ENCODE peak calls at places on chromosomes 4 and X, in seven cellular contexts. Q is colonic mucosa, U is dorsolateral prefrontal cortex, A is brain microvascular endothelial cell, X is tibial artery, Z is OCI-LY7, G is choroid plexus epithelial cell. J is an unnamed sample.

GRCh38 chr4:6270691-6271121 is 1.1 kb downstream of the WFS1 start:
- DNase-seq in Q (no peak), U (no peak), A (no peak), X (no peak), Z (no peak), G (peak), J (peak)

GRCh38 chr4:21753084-21753760 is 195.3 kb downstream of the KCNIP4 start:
- DNase-seq in Q (no peak), U (no peak), A (peak), X (no peak), Z (no peak), G (peak), J (no peak)

GRCh38 chr4:161952382-161952781 is 211.4 kb downstream of the FSTL5 start:
- DNase-seq in Q (no peak), U (no peak), A (no peak), X (no peak), Z (no peak), G (peak), J (no peak)

GRCh38 chr4:31674313-31674947 is 954.3 kb downstream of the PCDH7 start:
- DNase-seq in Q (no peak), U (no peak), A (peak), X (no peak), Z (peak), G (peak), J (peak)

GRCh38 chrX:21427086-21427485 is 52.9 kb downstream of the CNKSR2 start:
- DNase-seq in Q (no peak), U (no peak), A (no peak), X (no peak), Z (no peak), G (no peak), J (no peak)

GRCh38 chrX:38577738-38578137 is 16.4 kb downstream of the TSPAN7 start:
- DNase-seq in Q (no peak), U (no peak), A (no peak), X (no peak), Z (no peak), G (no peak), J (no peak)

GRCh38 chr4:1975880-1976279 is 32.9 kb downstream of the NELFA start:
- DNase-seq in Q (no peak), U (peak), A (no peak), X (no peak), Z (no peak), G (no peak), J (no peak)

GRCh38 chrX:48972214-48973164 is 845 bp upstream of the KCND1 start:
- DNase-seq in Q (peak), U (peak), A (peak), X (peak), Z (no peak), G (peak), J (peak)

GRCh38 chrX:96837808-96838207 is 45.9 kb upstream of the RPA4 start:
- DNase-seq in Q (no peak), U (no peak), A (no peak), X (no peak), Z (no peak), G (peak), J (peak)

GRCh38 chrX:108134724-108135123 is 43.1 kb downstream of the ATG4A start:
- DNase-seq in Q (no peak), U (no peak), A (no peak), X (no peak), Z (no peak), G (no peak), J (no peak)

GRCh38 chr4:27007507-27007906 is 146.9 kb downstream of the STIM2 start:
- DNase-seq in Q (no peak), U (no peak), A (no peak), X (no peak), Z (peak), G (peak), J (peak)

GRCh38 chrX:49664824-49665223 is 31.0 kb downstream of the PAGE1 start:
- DNase-seq in Q (no peak), U (no peak), A (no peak), X (no peak), Z (no peak), G (no peak), J (no peak)

GRCh38 chr4:106090826-106091225 is 195.6 kb downstream of the NPNT start:
- DNase-seq in Q (no peak), U (no peak), A (no peak), X (no peak), Z (no peak), G (no peak), J (no peak)
- TF ChIP-seq CTCF in Q (no peak), U (no peak), A (no peak), X (no peak), Z (no peak), G (no peak), J (no peak)

GRCh38 chrX:71095971-71096701 is 485 bp downstream of the FOXO4 start:
- DNase-seq in Q (peak), U (no peak), A (no peak), X (no peak), Z (no peak), G (no peak), J (no peak)

GRCh38 chrX:71098951-71099506 is 3.4 kb downstream of the FOXO4 start:
- DNase-seq in Q (no peak), U (no peak), A (no peak), X (no peak), Z (no peak), G (no peak), J (no peak)

GRCh38 chrX:71096702-71097032 is 1.0 kb downstream of the FOXO4 start:
- DNase-seq in Q (no peak), U (no peak), A (no peak), X (no peak), Z (no peak), G (no peak), J (no peak)

GRCh38 chrX:71099736-71100135 is 4.1 kb downstream of the FOXO4 start:
- DNase-seq in Q (no peak), U (no peak), A (no peak), X (no peak), Z (no peak), G (no peak), J (no peak)

GRCh38 chrX:71098302-71098701 is 2.7 kb downstream of the FOXO4 start:
- DNase-seq in Q (peak), U (peak), A (no peak), X (peak), Z (peak), G (peak), J (peak)
- H3K4me3 ChIP-seq in Q (no peak), U (no peak), A (no peak), X (no peak), Z (no peak), G (no peak), J (no peak)

GRCh38 chrX:39653656-39654055 is 444.1 kb downstream of the BCOR start:
- DNase-seq in Q (no peak), U (peak), A (no peak), X (no peak), Z (no peak), G (no peak), J (no peak)
- TF ChIP-seq CTCF in Q (no peak), U (no peak), A (no peak), X (no peak), Z (no peak), G (no peak), J (no peak)

GRCh38 chrX:136780738-136781137 is at the start of gene ARHGEF6:
- DNase-seq in Q (no peak), U (no peak), A (no peak), X (no peak), Z (peak), G (no peak), J (peak)
- H3K4me3 ChIP-seq in Q (peak), U (peak), A (peak), X (peak), Z (peak), G (no peak), J (peak)

DNA sequence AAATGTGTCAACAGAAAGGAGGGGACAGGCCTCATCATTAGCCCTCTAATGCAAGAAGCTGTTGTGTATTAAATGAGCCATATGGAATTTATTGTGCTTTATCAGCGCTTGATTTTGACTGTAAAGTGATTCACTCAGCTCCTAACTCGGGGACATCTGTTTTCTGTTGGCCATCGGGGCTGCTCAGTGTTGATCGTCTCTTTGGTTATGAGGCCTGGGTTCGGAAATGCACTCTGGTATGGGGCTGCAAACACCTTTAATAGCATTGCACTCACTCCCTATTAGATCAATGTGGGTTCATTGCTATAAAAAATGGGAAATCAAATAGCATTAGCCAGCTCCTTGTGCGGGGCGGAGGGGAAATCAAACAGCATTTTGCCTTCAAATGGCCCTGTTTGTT is 6.4 kb downstream of the ARX start:
- DNase-seq in Q (no peak), U (no peak), A (no peak), X (no peak), Z (no peak), G (no peak), J (no peak)
- TF ChIP-seq CTCF in Q (no peak), U (no peak), A (no peak), X (no peak), Z (no peak), G (no peak), J (no peak)

DNA sequence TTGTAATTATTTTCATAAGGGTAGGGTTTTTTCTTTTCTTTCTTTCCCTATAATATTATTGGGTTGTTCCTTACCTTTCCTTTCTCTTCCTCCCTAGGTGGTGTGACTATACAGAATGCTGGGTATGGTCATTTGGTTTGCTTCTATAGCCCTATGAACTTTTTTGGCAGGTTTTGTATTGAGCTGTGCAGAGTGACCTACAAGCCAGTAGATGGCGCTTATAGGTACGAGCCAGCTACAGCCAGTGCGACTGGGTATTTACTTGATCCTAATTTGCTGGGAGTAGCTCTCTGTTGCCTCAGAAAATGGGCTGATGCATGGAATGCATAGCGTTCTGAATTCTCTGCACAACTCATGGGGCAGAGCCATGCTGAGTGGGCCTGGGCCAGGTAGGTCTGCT is 423.3 kb downstream of the MAGEE1 start:
- DNase-seq in Q (no peak), U (no peak), A (no peak), X (no peak), Z (peak), G (no peak), J (no peak)
- H3K4me3 ChIP-seq in Q (no peak), U (no peak), A (no peak), X (no peak), Z (no peak), G (no peak), J (no peak)

GRCh38 chr4:43843501-43843900 is 605.1 kb downstream of the KCTD8 start:
- DNase-seq in Q (no peak), U (no peak), A (peak), X (no peak), Z (no peak), G (peak), J (no peak)
- TF ChIP-seq CTCF in Q (no peak), U (no peak), A (peak), X (no peak), Z (no peak), G (peak), J (no peak)